ENCODE peak calls at places on chromosome 3, in four cellular contexts. K is AML-193; P is stimulated activated CD4-positive, alpha-beta T cell treated with anti-CD3 and anti-CD28 coated beads, Interleukin-2, amount 100 ng/mL, for 48 hours; D is NCI-H1436. T is an unnamed sample.

GRCh38 chr3:110974902-110975301 is 96.7 kb upstream of the NECTIN3 start:
- DNase-seq in P (no peak), D (no peak), K (no peak), T (no peak)

GRCh38 chr3:128123538-128124368 is at the start of gene RUVBL1:
- DNase-seq in D (peak), P (peak), K (peak), T (peak)

GRCh38 chr3:47850803-47851417 is 48.0 kb downstream of the DHX30 start:
- DNase-seq in P (no peak), D (no peak), K (no peak), T (no peak)

GRCh38 chr3:182220013-182220412 is 508.3 kb downstream of the SOX2 start:
- DNase-seq in P (no peak), D (no peak), K (no peak), T (no peak)

GRCh38 chr3:104273046-104273649 is 1093.6 kb upstream of the ALCAM start:
- DNase-seq in K (peak), D (no peak), P (no peak), T (no peak)

GRCh38 chr3:27656790-27657189 is 65.3 kb downstream of the EOMES start:
- DNase-seq in P (no peak), D (no peak), K (no peak), T (no peak)

GRCh38 chr3:173913397-173913796 is 515.9 kb downstream of the NLGN1 start:
- DNase-seq in K (no peak), P (no peak), D (peak), T (no peak)

GRCh38 chr3:42698911-42699230 is 3.7 kb downstream of the HHATL start:
- DNase-seq in K (no peak), D (no peak), P (no peak), T (no peak)

GRCh38 chr3:12832350-12833225 is 8.8 kb downstream of the RPL32 start:
- DNase-seq in D (no peak), K (no peak), P (no peak), T (no peak)

T was measured in NCI-H774.